ENCODE peak calls at places on chromosomes 13 and 19, in six cellular contexts. O is esophagus squamous epithelium, H is left lung, T is GM23248, E is A549, G is SK-N-SH. Z is an unnamed sample.

GRCh38 chr13:95624020-95624419 is 20.5 kb downstream of the DZIP1 start:
- DNase-seq in O (no peak), H (no peak), T (peak), E (peak), G (peak), Z (peak)

GRCh38 chr19:31232871-31233270 is 116.4 kb downstream of the TSHZ3 start:
- DNase-seq in O (no peak), H (no peak), T (peak), E (no peak), G (no peak), Z (no peak)

GRCh38 chr13:27149702-27150101 is 21.9 kb downstream of the USP12 start:
- DNase-seq in O (no peak), H (no peak), T (no peak), E (no peak), G (no peak), Z (no peak)

GRCh38 chr19:50202962-50203280 is 501 bp upstream of the MYH14 start:
- DNase-seq in O (no peak), H (no peak), T (no peak), E (no peak), G (no peak), Z (no peak)

GRCh38 chr13:39767791-39768564 is 112.5 kb downstream of the COG6 start:
- DNase-seq in O (no peak), H (no peak), T (no peak), E (no peak), G (no peak), Z (no peak)

GRCh38 chr19:16164222-16164890 is 9.0 kb downstream of the CIB3 start:
- DNase-seq in O (no peak), H (no peak), T (no peak), E (no peak), G (no peak), Z (no peak)

GRCh38 chr13:39892731-39893293 is 237.3 kb downstream of the COG6 start:
- DNase-seq in O (no peak), H (no peak), T (peak), E (no peak), G (peak), Z (no peak)

GRCh38 chr19:344625-345319 is at the start of gene MIER2:
- DNase-seq in O (no peak), H (peak), T (peak), E (peak), G (peak), Z (peak)

GRCh38 chr19:13212759-13213330 is 62.6 kb downstream of the IER2 start:
- DNase-seq in O (no peak), H (peak), T (peak), E (peak), G (peak), Z (peak)

GRCh38 chr19:45128806-45129205 is 32.0 kb downstream of the NKPD1 start:
- DNase-seq in O (no peak), H (no peak), T (no peak), E (no peak), G (no peak), Z (no peak)

GRCh38 chr19:53088091-53088490 is 15.1 kb downstream of the ZNF160 start:
- DNase-seq in O (no peak), H (no peak), T (no peak), E (no peak), G (no peak), Z (no peak)
- H3K27ac ChIP-seq in O (no peak), H (no peak), T (no peak), E (no peak), G (no peak), Z (no peak)

GRCh38 chr13:21139374-21139773 is 37.0 kb downstream of the SKA3 start:
- DNase-seq in O (no peak), H (no peak), T (no peak), E (no peak), G (no peak), Z (no peak)
- H3K27ac ChIP-seq in O (no peak), H (peak), T (peak), E (peak), G (peak), Z (no peak)

DNA sequence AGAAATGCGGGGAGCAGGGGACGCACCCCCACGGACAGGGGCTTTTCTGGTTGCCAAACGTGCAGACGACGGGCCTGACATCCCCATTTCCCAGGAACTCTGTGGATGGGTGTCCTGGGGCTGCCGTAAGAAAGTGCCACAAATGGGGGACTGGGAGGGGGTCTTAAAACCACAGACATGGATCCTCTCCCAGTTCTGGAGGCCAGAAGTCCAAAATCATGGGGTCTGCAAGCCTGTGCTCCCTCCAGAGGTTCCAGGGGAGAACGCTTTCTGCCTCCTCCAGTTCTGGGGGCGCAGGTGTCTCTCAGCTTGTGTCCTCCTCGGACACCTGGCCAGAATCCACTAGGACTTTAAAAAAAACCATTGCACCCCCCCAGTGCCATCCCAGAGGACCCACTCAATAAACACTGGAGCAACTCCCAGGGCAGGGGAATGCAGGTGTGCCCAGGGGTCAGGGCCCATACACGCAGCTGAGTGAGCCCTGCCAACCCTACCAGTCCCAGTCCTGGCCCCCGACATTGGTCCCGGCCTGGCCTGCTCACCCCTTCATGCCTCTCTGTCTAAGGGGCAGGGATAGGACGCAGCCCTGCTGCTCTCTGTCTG is 103.9 kb downstream of the GADD45B start:
- DNase-seq in O (no peak), H (no peak), T (no peak), E (no peak), G (no peak), Z (no peak)
- H3K27ac ChIP-seq in O (peak), H (peak), T (peak), E (peak), G (peak), Z (peak)

DNA sequence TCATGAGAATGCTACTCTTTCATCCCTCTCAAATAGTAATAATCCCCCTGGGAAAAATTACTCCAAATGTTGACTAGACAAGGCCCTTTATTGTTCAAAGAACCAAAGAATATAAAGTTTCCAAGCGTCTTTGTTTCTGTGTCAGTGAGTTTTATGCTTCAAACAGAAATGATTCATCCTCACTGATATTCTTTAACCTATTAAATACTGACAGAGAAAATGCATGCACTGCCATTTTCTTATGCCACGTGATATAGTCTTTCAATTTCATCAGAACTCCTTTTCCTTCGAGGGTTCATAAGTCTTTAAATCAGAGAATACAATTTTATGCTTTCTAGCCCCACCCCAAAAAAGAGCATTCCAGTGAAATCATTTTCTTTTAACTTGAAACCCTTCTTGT is 211.6 kb downstream of the SHISA2 start:
- DNase-seq in O (no peak), H (no peak), T (no peak), E (no peak), G (no peak), Z (no peak)
- H3K27ac ChIP-seq in O (no peak), H (no peak), T (no peak), E (no peak), G (no peak), Z (no peak)

DNA sequence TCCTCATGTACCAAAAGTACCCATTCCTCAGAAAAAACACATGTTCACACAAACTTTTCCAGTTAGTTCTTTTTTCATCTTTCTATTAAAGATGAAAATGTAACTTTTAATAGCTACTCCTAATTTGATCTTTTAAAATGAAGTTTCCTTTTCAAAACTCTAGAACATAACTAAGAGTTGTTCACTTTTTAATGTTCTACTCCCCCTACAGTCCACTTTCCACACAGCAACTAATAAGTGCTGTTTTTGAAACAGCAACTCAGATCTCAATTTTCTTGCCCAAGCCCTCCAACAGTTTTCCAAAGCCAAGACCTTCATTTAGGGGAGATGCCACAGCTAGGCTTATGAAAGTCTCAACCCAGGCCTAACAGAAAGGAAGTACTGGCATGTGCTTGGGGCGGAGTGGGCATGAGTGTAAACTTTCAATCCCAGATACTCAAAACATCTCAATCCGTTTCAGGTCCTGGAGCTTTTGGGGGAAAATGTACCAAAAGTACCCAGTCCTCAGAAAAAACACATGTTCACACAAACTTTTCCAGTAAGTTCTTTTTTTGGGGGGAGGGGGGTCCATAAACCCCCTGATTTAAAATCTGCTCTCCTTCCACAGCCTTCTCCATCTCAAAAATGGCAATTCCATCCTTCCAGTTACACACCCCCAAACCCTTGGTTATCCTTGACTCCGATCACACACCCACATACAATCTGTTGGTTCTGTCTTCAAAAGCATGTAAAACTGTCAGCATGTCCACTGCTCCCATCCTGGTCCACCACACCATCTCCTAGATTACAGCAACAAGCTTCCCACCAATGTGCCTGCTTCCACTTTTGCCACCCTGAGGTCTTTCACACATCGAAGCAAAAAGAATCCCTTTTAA is 2.0 kb downstream of the FBL start:
- DNase-seq in O (no peak), H (no peak), T (peak), E (peak), G (peak), Z (peak)
- H3K27ac ChIP-seq in O (no peak), H (no peak), T (peak), E (peak), G (no peak), Z (no peak)